ENCODE peak calls at places on chromosome 19, in five cellular contexts. Z is heart left ventricle, T is WTC11, P is lower lobe of right lung, U is tibial artery. D is an unnamed sample.

GRCh38 chr19:49553451-49554271 is 25.9 kb downstream of the RCN3 start:
- DNase-seq in T (no peak), Z (no peak), U (no peak), P (no peak), D (no peak)

GRCh38 chr19:5828661-5829566 is 10.6 kb downstream of the FUT6 start:
- DNase-seq in P (no peak), T (peak), U (no peak), Z (peak), D (peak)

GRCh38 chr19:40398417-40399056 is 8.6 kb upstream of the HIPK4 start:
- DNase-seq in Z (no peak), U (no peak), P (peak), T (peak), D (peak)

GRCh38 chr19:17089238-17089637 is 13.7 kb downstream of the MYO9B start:
- DNase-seq in Z (no peak), T (no peak), U (no peak), P (no peak), D (no peak)

GRCh38 chr19:36255316-36255715 is 40.4 kb downstream of the ZNF146 start:
- DNase-seq in U (no peak), P (no peak), Z (no peak), T (no peak), D (no peak)

GRCh38 chr19:3670796-3671679 is 29.2 kb downstream of the PIP5K1C start:
- DNase-seq in U (peak), T (no peak), Z (peak), P (peak), D (no peak)

GRCh38 chr19:55075366-55075998 is at the start of gene EPS8L1:
- DNase-seq in U (no peak), P (peak), Z (no peak), T (peak), D (no peak)

GRCh38 chr19:483332-484072 is 12.8 kb upstream of the MADCAM1 start:
- DNase-seq in P (no peak), T (no peak), U (no peak), Z (no peak), D (no peak)

GRCh38 chr19:42469311-42470239 is 26.8 kb upstream of the CXCL17 start:
- DNase-seq in Z (no peak), P (no peak), T (no peak), U (no peak), D (no peak)

GRCh38 chr19:11324079-11324661 is 15.3 kb downstream of the RAB3D start:
- DNase-seq in T (no peak), U (peak), P (peak), Z (peak), D (peak)

GRCh38 chr19:42131149-42132029 is 857 bp downstream of the POU2F2 start:
- DNase-seq in U (no peak), T (no peak), P (no peak), Z (no peak), D (no peak)

GRCh38 chr19:18055967-18056366 is 30.8 kb downstream of the IL12RB1 start:
- DNase-seq in Z (no peak), P (no peak), T (no peak), U (no peak), D (no peak)

GRCh38 chr19:7000816-7001215 is 20.4 kb downstream of the MBD3L2B start:
- DNase-seq in U (no peak), T (no peak), P (no peak), Z (no peak), D (no peak)

GRCh38 chr19:29806098-29806866 is 5.5 kb upstream of the CCNE1 start:
- DNase-seq in Z (peak), U (peak), P (peak), T (peak), D (peak)

GRCh38 chr19:11843741-11844140 is 4.8 kb upstream of the ZNF439 start:
- DNase-seq in U (no peak), T (no peak), P (no peak), Z (no peak), D (no peak)

GRCh38 chr19:46993622-46994021 is 26.0 kb upstream of the NPAS1 start:
- DNase-seq in P (no peak), T (no peak), Z (no peak), U (no peak), D (no peak)

GRCh38 chr19:46992699-46993535 is 26.7 kb upstream of the NPAS1 start:
- DNase-seq in U (no peak), T (no peak), P (no peak), Z (peak), D (no peak)

GRCh38 chr19:46994141-46994686 is 25.4 kb upstream of the NPAS1 start:
- DNase-seq in T (no peak), P (no peak), U (no peak), Z (no peak), D (no peak)

GRCh38 chr19:46988614-46989230 is 30.9 kb upstream of the NPAS1 start:
- DNase-seq in Z (no peak), T (no peak), U (no peak), P (no peak), D (no peak)

GRCh38 chr19:46990998-46991676 is 28.5 kb upstream of the NPAS1 start:
- DNase-seq in T (peak), U (peak), P (peak), Z (peak), D (peak)
- TF ChIP-seq CTCF in T (peak), U (peak), P (peak), Z (peak), D (peak)

GRCh38 chr19:48254529-48254970 is 1.2 kb downstream of the CARD8 start:
- DNase-seq in U (no peak), P (no peak), T (no peak), Z (no peak), D (no peak)
- TF ChIP-seq CTCF in U (no peak), P (no peak), T (no peak), Z (no peak), D (no peak)

GRCh38 chr19:15696654-15697194 is 23.8 kb downstream of the CYP4F12 start:
- DNase-seq in T (no peak), Z (no peak), P (no peak), U (no peak), D (no peak)
- TF ChIP-seq CTCF in T (no peak), Z (no peak), P (no peak), U (no peak), D (no peak)

DNA sequence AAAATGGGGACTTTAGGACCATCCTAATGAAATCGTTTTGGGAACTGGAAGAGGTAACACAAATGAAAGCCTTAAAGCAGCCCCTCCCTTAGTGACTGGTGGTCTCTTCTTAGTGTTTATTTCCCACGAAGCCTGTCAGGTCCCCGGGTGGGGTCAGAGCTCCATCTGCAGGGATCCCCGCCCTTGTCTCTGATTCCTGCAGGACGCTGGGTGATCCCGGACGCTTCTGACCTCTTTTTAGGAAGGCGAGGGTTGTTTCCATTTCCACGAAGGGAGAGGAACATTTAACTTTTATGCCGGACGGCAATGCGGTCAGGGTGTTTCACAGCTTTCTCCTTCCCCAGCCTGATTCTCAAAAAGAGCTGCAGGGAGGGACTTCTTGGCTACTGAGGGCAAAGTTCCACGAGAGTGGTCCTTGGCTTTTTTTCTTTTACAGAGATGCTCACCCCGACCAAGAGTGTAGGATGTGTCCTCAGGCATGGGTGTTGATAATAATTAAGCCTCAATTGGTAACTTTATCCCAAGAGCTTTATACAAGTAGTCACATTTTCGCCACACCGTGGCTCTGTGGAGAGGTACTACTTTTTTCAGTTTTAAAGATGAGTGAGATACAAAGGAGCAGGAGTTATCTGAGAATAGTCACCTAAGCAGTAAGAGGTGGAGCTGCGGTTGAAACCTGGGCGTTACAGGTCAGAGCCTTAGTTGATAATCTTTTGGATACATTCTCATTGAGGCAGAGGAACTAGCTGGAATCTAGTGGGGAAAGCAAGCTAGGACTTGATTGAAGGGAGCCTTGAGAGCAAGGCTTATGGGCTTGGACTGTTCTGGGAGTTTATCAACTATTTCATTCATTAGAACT is 813 bp downstream of the ZNF284 start:
- DNase-seq in T (no peak), Z (no peak), U (no peak), P (no peak), D (no peak)
- TF ChIP-seq CTCF in T (no peak), Z (no peak), U (no peak), P (no peak), D (no peak)

GRCh38 chr19:52622261-52622660 is 15.9 kb downstream of the ZNF83 start:
- DNase-seq in Z (no peak), P (no peak), T (peak), U (no peak), D (no peak)
- TF ChIP-seq CTCF in Z (no peak), P (no peak), T (no peak), U (no peak), D (no peak)